ENCODE peak calls at places on chromosomes 7 and 10, in five cellular contexts. One of them, this sample, is unnamed. For H3K27me3, the result is how much of the 10 kb centered on the place peaks cover.

GRCh38 chr10:125029584-125030242 is 87.8 kb downstream of the ZRANB1 start:
- DNase-seq in CD8-positive, alpha-beta T cell: no peak
- DNase-seq in Panc1: no peak
- DNase-seq in suprapubic skin: no peak
- DNase-seq in cardiac muscle cell: no peak
- DNase-seq in this sample: no peak

GRCh38 chr10:102121739-102122372 is 1.7 kb upstream of the LDB1 start:
- DNase-seq in CD8-positive, alpha-beta T cell: no peak
- DNase-seq in Panc1: no peak
- DNase-seq in suprapubic skin: no peak
- DNase-seq in cardiac muscle cell: peak
- DNase-seq in this sample: no peak

GRCh38 chr10:95767884-95768556 is 12.1 kb downstream of the ENTPD1 start:
- DNase-seq in CD8-positive, alpha-beta T cell: no peak
- DNase-seq in Panc1: no peak
- DNase-seq in suprapubic skin: no peak
- DNase-seq in cardiac muscle cell: peak
- DNase-seq in this sample: peak

GRCh38 chr7:44286182-44286617 is 39.2 kb downstream of the CAMK2B start:
- DNase-seq in CD8-positive, alpha-beta T cell: no peak
- DNase-seq in Panc1: no peak
- DNase-seq in suprapubic skin: peak
- DNase-seq in cardiac muscle cell: no peak
- DNase-seq in this sample: no peak

GRCh38 chr10:21991785-21992184 is 11.7 kb downstream of the DNAJC1 start:
- DNase-seq in CD8-positive, alpha-beta T cell: no peak
- DNase-seq in Panc1: no peak
- DNase-seq in suprapubic skin: no peak
- DNase-seq in cardiac muscle cell: no peak
- DNase-seq in this sample: no peak

GRCh38 chr7:50359995-50360925 is 55.7 kb downstream of the IKZF1 start:
- DNase-seq in CD8-positive, alpha-beta T cell: peak
- DNase-seq in Panc1: no peak
- DNase-seq in suprapubic skin: no peak
- DNase-seq in cardiac muscle cell: peak
- DNase-seq in this sample: no peak

GRCh38 chr7:134316539-134317344 is at the start of gene SLC35B4:
- DNase-seq in CD8-positive, alpha-beta T cell: peak
- DNase-seq in Panc1: peak
- DNase-seq in suprapubic skin: peak
- DNase-seq in cardiac muscle cell: peak
- DNase-seq in this sample: peak

GRCh38 chr7:44112997-44113763 is 9.0 kb downstream of the AEBP1 start:
- DNase-seq in CD8-positive, alpha-beta T cell: no peak
- DNase-seq in Panc1: no peak
- DNase-seq in suprapubic skin: no peak
- DNase-seq in cardiac muscle cell: no peak
- DNase-seq in this sample: no peak

GRCh38 chr10:29634764-29635625 is at the start of gene SVIL:
- DNase-seq in CD8-positive, alpha-beta T cell: no peak
- DNase-seq in Panc1: no peak
- DNase-seq in suprapubic skin: peak
- DNase-seq in cardiac muscle cell: peak
- DNase-seq in this sample: peak

GRCh38 chr10:116477989-116478615 is 50.5 kb downstream of the PNLIPRP3 start:
- DNase-seq in CD8-positive, alpha-beta T cell: no peak
- DNase-seq in Panc1: no peak
- DNase-seq in suprapubic skin: no peak
- DNase-seq in cardiac muscle cell: no peak
- DNase-seq in this sample: no peak

GRCh38 chr7:111126987-111127386 is 36.1 kb downstream of the LRRN3 start:
- DNase-seq in CD8-positive, alpha-beta T cell: no peak
- DNase-seq in Panc1: no peak
- DNase-seq in suprapubic skin: no peak
- DNase-seq in cardiac muscle cell: peak
- DNase-seq in this sample: peak

GRCh38 chr7:134932707-134933370 is 53.5 kb upstream of the AGBL3 start:
- DNase-seq in CD8-positive, alpha-beta T cell: no peak
- DNase-seq in Panc1: no peak
- DNase-seq in suprapubic skin: no peak
- DNase-seq in cardiac muscle cell: peak
- DNase-seq in this sample: peak

GRCh38 chr10:101649530-101650085 is 45.4 kb downstream of the FBXW4 start:
- DNase-seq in CD8-positive, alpha-beta T cell: no peak
- DNase-seq in Panc1: no peak
- DNase-seq in suprapubic skin: no peak
- DNase-seq in cardiac muscle cell: no peak
- DNase-seq in this sample: no peak

GRCh38 chr10:101217450-101218281 is 11.6 kb downstream of the LBX1 start:
- DNase-seq in CD8-positive, alpha-beta T cell: no peak
- DNase-seq in Panc1: no peak
- DNase-seq in suprapubic skin: no peak
- DNase-seq in cardiac muscle cell: peak
- DNase-seq in this sample: no peak

GRCh38 chr10:96826438-96826837 is 5.7 kb upstream of the LCOR start:
- DNase-seq in CD8-positive, alpha-beta T cell: no peak
- DNase-seq in Panc1: no peak
- DNase-seq in suprapubic skin: no peak
- DNase-seq in cardiac muscle cell: no peak
- DNase-seq in this sample: no peak

GRCh38 chr10:103765981-103766380 is 89.4 kb downstream of the SH3PXD2A start:
- DNase-seq in CD8-positive, alpha-beta T cell: peak
- DNase-seq in Panc1: no peak
- DNase-seq in suprapubic skin: no peak
- DNase-seq in cardiac muscle cell: no peak
- DNase-seq in this sample: no peak

GRCh38 chr10:91724933-91725332 is 73.3 kb upstream of the TNKS2 start:
- DNase-seq in CD8-positive, alpha-beta T cell: no peak
- DNase-seq in Panc1: no peak
- DNase-seq in suprapubic skin: no peak
- DNase-seq in cardiac muscle cell: no peak
- DNase-seq in this sample: no peak

GRCh38 chr10:24947304-24948097 is 4.9 kb downstream of the PRTFDC1 start:
- DNase-seq in CD8-positive, alpha-beta T cell: no peak
- DNase-seq in Panc1: no peak
- DNase-seq in suprapubic skin: no peak
- DNase-seq in cardiac muscle cell: peak
- DNase-seq in this sample: peak

GRCh38 chr10:45502458-45502857 is 128.4 kb downstream of the ALOX5 start:
- DNase-seq in CD8-positive, alpha-beta T cell: no peak
- DNase-seq in Panc1: no peak
- DNase-seq in suprapubic skin: no peak
- DNase-seq in cardiac muscle cell: no peak
- DNase-seq in this sample: no peak

GRCh38 chr7:36723951-36724664 is at the start of gene AOAH:
- DNase-seq in CD8-positive, alpha-beta T cell: peak
- DNase-seq in Panc1: no peak
- DNase-seq in suprapubic skin: no peak
- DNase-seq in cardiac muscle cell: no peak
- DNase-seq in this sample: no peak

GRCh38 chr10:103839513-103839864 is 15.9 kb downstream of the SH3PXD2A start:
- DNase-seq in CD8-positive, alpha-beta T cell: no peak
- DNase-seq in Panc1: no peak
- DNase-seq in suprapubic skin: peak
- DNase-seq in cardiac muscle cell: no peak
- DNase-seq in this sample: no peak

GRCh38 chr7:125568799-125569198 is 639.2 kb upstream of the POT1 start:
- DNase-seq in CD8-positive, alpha-beta T cell: no peak
- DNase-seq in Panc1: no peak
- DNase-seq in suprapubic skin: no peak
- DNase-seq in cardiac muscle cell: no peak
- DNase-seq in this sample: no peak

GRCh38 chr10:46245381-46245900 is 41.4 kb upstream of the ANTXRL start:
- DNase-seq in CD8-positive, alpha-beta T cell: no peak
- DNase-seq in Panc1: no peak
- DNase-seq in suprapubic skin: no peak
- DNase-seq in cardiac muscle cell: no peak
- DNase-seq in this sample: no peak

GRCh38 chr10:63068246-63068645 is 64.9 kb upstream of the NRBF2 start:
- DNase-seq in CD8-positive, alpha-beta T cell: no peak
- DNase-seq in Panc1: no peak
- DNase-seq in suprapubic skin: no peak
- DNase-seq in cardiac muscle cell: peak
- DNase-seq in this sample: no peak

GRCh38 chr7:94903971-94904370 is 3.4 kb upstream of the PPP1R9A start:
- DNase-seq in CD8-positive, alpha-beta T cell: no peak
- DNase-seq in Panc1: no peak
- DNase-seq in suprapubic skin: no peak
- DNase-seq in cardiac muscle cell: no peak
- DNase-seq in this sample: no peak

GRCh38 chr10:129951251-129951808 is 12.7 kb downstream of the EBF3 start:
- DNase-seq in CD8-positive, alpha-beta T cell: no peak
- DNase-seq in Panc1: no peak
- DNase-seq in suprapubic skin: no peak
- DNase-seq in cardiac muscle cell: peak
- DNase-seq in this sample: no peak

GRCh38 chr10:114405011-114405350 is 679 bp upstream of the AFAP1L2 start:
- DNase-seq in CD8-positive, alpha-beta T cell: no peak
- DNase-seq in Panc1: no peak
- DNase-seq in suprapubic skin: no peak
- DNase-seq in cardiac muscle cell: no peak
- DNase-seq in this sample: no peak
- H3K4me3 ChIP-seq in CD8-positive, alpha-beta T cell: no peak
- H3K4me3 ChIP-seq in Panc1: peak
- H3K4me3 ChIP-seq in suprapubic skin: peak
- H3K4me3 ChIP-seq in cardiac muscle cell: peak
- H3K4me3 ChIP-seq in this sample: no peak

GRCh38 chr7:129258649-129259389 is 34.0 kb downstream of the AHCYL2 start:
- DNase-seq in CD8-positive, alpha-beta T cell: no peak
- DNase-seq in Panc1: no peak
- DNase-seq in suprapubic skin: no peak
- DNase-seq in cardiac muscle cell: no peak
- DNase-seq in this sample: no peak
- H3K27ac ChIP-seq in CD8-positive, alpha-beta T cell: no peak
- H3K27ac ChIP-seq in Panc1: no peak
- H3K27ac ChIP-seq in suprapubic skin: no peak
- H3K27ac ChIP-seq in cardiac muscle cell: no peak
- H3K27ac ChIP-seq in this sample: no peak

DNA sequence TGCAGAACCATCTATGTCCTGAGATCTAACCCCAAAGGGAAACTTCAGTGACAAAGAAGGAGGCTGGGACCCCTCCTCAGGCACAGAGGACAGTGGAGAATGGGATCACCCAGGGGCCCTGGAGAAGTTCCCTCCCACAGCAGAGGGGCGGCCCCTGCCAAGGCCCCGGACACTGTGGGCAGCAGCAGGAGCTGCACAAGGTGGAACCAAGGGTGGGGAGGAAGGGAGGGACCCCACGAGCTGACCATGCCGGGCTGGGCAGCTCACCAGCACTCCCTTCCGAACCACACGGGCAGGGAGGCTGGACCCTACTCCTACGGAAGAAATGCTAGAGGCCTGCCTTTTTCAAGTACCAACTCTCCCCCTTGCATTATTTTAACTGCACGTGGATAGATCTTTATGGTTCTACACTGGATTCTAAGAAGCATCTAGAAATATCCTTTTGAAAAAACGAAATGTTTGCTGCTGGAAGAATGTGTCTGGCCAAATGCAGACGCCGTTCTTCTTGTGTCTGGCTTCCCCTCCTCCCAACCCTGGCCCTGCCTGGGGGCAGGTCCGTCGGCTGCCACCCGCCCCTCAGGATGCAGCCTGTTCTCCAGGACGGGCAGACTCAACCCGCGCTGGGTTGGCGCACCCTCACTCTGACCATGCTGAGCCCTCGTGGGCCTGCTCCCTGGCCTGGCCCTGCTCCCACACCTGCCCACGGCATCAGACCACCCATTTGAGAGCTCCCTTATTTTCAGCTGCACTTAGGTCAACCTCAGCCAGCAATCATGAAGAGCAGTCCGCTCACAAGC is 193.9 kb downstream of the TCERG1L start:
- DNase-seq in CD8-positive, alpha-beta T cell: no peak
- DNase-seq in Panc1: no peak
- DNase-seq in suprapubic skin: no peak
- DNase-seq in cardiac muscle cell: no peak
- DNase-seq in this sample: no peak
- H3K27me3 ChIP-seq in CD8-positive, alpha-beta T cell: under half
- H3K27me3 ChIP-seq in Panc1: under half
- H3K27me3 ChIP-seq in suprapubic skin: under half
- H3K27me3 ChIP-seq in cardiac muscle cell: under half
- H3K27me3 ChIP-seq in this sample: under half

DNA sequence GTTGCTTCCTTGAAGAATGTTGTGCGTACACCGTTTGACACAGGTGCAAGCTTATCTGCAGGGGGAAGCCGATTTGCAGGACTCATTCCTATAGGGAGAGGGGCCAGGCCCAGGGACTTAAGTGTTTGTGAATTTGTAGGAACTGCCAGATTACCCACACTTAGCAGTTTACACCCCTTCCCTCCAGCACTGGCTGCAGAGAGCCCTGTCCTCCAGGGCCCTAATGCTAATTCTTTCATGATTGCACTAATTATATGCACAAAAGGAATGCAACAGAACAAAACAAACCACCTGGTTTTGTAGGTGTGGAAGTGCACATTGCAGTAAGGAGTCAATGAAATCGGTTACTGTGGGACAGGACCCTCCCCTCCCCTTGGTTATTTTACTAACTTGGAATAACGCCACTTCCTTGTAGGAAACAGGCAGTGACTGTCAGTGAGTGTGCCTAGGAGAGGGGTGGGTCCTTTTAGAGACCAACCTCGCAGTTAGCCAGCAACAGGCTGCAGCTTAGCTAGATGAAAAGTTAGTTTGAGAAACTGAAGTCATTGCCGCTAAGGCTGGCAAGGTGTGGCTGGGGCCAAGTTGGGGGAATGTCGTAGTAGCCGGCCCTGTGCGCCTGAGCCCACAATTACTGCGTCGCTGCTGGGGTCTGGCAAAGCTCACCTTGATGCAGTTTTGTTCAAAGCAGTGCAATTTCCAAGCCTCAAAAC is 60.6 kb downstream of the CUX1 start:
- DNase-seq in CD8-positive, alpha-beta T cell: no peak
- DNase-seq in Panc1: no peak
- DNase-seq in suprapubic skin: no peak
- DNase-seq in cardiac muscle cell: no peak
- DNase-seq in this sample: no peak
- H3K4me3 ChIP-seq in CD8-positive, alpha-beta T cell: no peak
- H3K4me3 ChIP-seq in Panc1: no peak
- H3K4me3 ChIP-seq in suprapubic skin: no peak
- H3K4me3 ChIP-seq in cardiac muscle cell: no peak
- H3K4me3 ChIP-seq in this sample: no peak

DNA sequence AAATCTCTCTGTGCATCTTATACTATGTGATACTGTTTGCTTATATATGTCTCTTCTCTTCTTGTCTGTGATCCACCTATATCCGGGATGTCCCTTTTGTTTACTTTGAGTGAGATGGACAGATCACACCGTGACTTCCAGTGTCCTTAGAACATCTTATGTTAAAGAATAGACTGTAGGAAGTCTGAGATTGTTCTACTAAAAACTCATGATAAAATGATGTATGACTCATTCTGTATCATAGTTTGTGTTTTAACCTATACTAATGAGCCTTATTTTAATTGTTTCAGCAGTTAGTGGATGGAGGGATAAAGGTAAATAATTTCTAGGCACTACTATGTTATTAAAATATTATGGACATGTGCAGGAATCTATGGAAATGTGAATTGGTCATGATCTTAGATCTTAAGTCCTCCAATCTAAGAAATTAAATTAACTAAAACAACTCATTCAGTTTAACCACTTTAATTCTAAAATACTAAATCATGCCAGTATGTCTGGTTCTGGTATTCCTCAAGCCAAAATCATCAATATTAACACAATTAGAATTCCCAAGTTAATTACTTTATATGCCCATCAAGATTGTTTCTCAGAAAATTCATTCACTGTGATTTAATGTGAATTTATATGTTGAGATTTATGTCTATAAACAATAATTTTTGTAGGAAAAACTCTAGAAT is 32.0 kb downstream of the ITGB8 start:
- DNase-seq in CD8-positive, alpha-beta T cell: no peak
- DNase-seq in Panc1: no peak
- DNase-seq in suprapubic skin: no peak
- DNase-seq in cardiac muscle cell: no peak
- DNase-seq in this sample: no peak
- H3K27ac ChIP-seq in CD8-positive, alpha-beta T cell: no peak
- H3K27ac ChIP-seq in Panc1: no peak
- H3K27ac ChIP-seq in suprapubic skin: no peak
- H3K27ac ChIP-seq in cardiac muscle cell: no peak
- H3K27ac ChIP-seq in this sample: no peak